ENCODE peak calls at places on chromosomes 11 and 22, in four cellular contexts. X is heart left ventricle, V is astrocyte of the spinal cord, I is fibroblast of lung. W is an unnamed sample.

GRCh38 chr22:27370281-27370680 is 431.3 kb downstream of the MN1 start:
- DNase-seq in X (no peak), V (no peak), I (no peak), W (no peak)

GRCh38 chr11:85590848-85591483 is 36.2 kb downstream of the DLG2 start:
- DNase-seq in X (no peak), V (peak; percentile 31), I (peak; percentile 40), W (peak; percentile 38)

GRCh38 chr11:8081591-8082021 is 595 bp downstream of the TUB start:
- DNase-seq in X (no peak), V (no peak), I (peak; percentile 16), W (no peak)

GRCh38 chr22:30224161-30224857 is 22.2 kb downstream of the LIF start:
- DNase-seq in X (no peak), V (peak; percentile 43), I (peak; percentile 72), W (no peak)

GRCh38 chr11:130308925-130309324 is 5.8 kb downstream of the ZBTB44 start:
- DNase-seq in X (no peak), V (no peak), I (no peak), W (peak; percentile 26)

GRCh38 chr22:33906954-33907353 is 13.3 kb downstream of the LARGE1 start:
- DNase-seq in X (no peak), V (no peak), I (no peak), W (no peak)

GRCh38 chr22:18070556-18071306 is 7.1 kb upstream of the PEX26 start:
- DNase-seq in X (no peak), V (no peak), I (no peak), W (no peak)

GRCh38 chr11:17588721-17589120 is 41.7 kb downstream of the OTOG start:
- DNase-seq in X (no peak), V (no peak), I (no peak), W (no peak)

GRCh38 chr11:19493446-19493845 is 219.2 kb upstream of the NAV2 start:
- DNase-seq in X (no peak), V (no peak), I (no peak), W (no peak)

GRCh38 chr22:17924735-17925727 is 99.3 kb downstream of the MICAL3 start:
- DNase-seq in X (no peak), V (no peak), I (no peak), W (peak; percentile 39)

GRCh38 chr11:63979426-63979825 is 5.0 kb downstream of the COX8A start:
- DNase-seq in X (no peak), V (no peak), I (no peak), W (no peak)
- TF ChIP-seq CTCF in X (no peak), V (no peak), I (no peak), W (no peak)

DNA sequence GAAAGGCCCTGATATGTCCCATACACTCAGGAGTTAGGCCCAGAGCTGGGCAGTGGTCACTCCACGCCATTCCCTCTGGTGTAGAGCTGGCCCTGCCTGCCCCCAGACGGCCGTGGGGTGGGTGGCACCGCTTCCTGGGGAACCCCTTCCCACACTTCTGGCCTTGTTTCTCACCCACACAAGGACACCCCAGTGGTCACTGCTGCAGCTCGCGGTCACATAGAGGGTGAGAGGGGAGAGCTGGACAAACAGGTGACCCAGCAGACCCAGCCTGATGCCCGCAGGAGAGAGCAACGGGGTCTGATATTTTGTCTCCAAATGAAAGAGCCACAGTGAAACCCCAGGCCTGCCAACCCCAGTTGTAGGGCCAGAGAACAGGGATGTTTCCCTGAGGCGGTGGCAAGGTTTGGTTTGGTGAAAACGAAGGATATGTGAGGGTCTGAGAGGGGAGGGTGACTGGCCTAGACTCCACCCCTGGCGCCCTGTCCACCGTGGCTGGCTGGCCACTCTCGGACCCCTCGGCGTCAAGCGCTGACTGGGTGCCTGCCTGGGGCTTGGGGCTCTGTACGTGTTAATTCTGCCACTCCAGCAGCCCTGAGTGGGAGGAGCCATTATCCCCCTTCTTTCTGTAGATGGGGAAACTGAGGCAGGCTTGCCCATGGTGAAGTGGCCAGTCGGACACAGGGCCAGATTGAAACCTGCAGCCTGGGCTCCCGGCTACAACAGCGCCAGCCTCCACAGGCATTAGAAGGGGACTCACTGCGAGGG is 71.0 kb upstream of the PPARA start:
- DNase-seq in X (peak; percentile 38), V (no peak), I (peak; percentile 46), W (no peak)
- H3K4me3 ChIP-seq in X (peak overlapping the region; percentile 94), V (peak overlapping the region; percentile 86), I (peak overlapping the region; percentile 84), W (no peak overlapping the region)

GRCh38 chr22:50602338-50602700 is 1.7 kb downstream of the MAPK8IP2 start:
- DNase-seq in X (no peak), V (no peak), I (no peak), W (no peak)
- TF ChIP-seq CTCF in X (no peak), V (no peak), I (no peak), W (no peak)

GRCh38 chr11:103703954-103704353 is 332.5 kb upstream of the DDI1 start:
- DNase-seq in X (no peak), V (no peak), I (no peak), W (no peak)

GRCh38 chr11:103703437-103703836 is 333.0 kb upstream of the DDI1 start:
- DNase-seq in X (no peak), V (no peak), I (no peak), W (no peak)

GRCh38 chr11:103699216-103699615 is 337.2 kb upstream of the DDI1 start:
- DNase-seq in X (no peak), V (peak; percentile 10), I (peak; percentile 21), W (no peak)

GRCh38 chr11:103699656-103700055 is 336.8 kb upstream of the DDI1 start:
- DNase-seq in X (no peak), V (no peak), I (no peak), W (no peak)

GRCh38 chr11:103700605-103701004 is 335.8 kb upstream of the DDI1 start:
- DNase-seq in X (no peak), V (peak; percentile 31), I (peak; percentile 83), W (peak; percentile 86)
- H3K4me3 ChIP-seq in X (no peak overlapping the region), V (no peak overlapping the region), I (no peak overlapping the region), W (no peak overlapping the region)

GRCh38 chr22:32389685-32390084 is 22.4 kb downstream of the RTCB start:
- DNase-seq in X (no peak), V (peak; percentile 15), I (no peak), W (peak; percentile 38)
- TF ChIP-seq CTCF in X (peak; percentile 13), V (peak; percentile 65), I (peak; percentile 47), W (peak; percentile 54)

GRCh38 chr11:73343076-73343833 is 32.9 kb upstream of the RELT start:
- DNase-seq in X (no peak), V (no peak), I (no peak), W (no peak)
- H3K4me3 ChIP-seq in X (peak overlapping the region; percentile 43), V (no peak overlapping the region), I (peak overlapping the region; percentile 10), W (no peak overlapping the region)

GRCh38 chr11:96050435-96051182 is 126.7 kb upstream of the MTMR2 start:
- DNase-seq in X (no peak), V (peak; percentile 61), I (peak; percentile 81), W (peak; percentile 89)
- TF ChIP-seq CTCF in X (no peak), V (peak; percentile 5), I (peak; percentile 29), W (peak; percentile 19)

GRCh38 chr11:122559734-122560382 is 95.7 kb upstream of the UBASH3B start:
- DNase-seq in X (no peak), V (no peak), I (no peak), W (no peak)

GRCh38 chr11:122556605-122557004 is 98.9 kb upstream of the UBASH3B start:
- DNase-seq in X (no peak), V (no peak), I (no peak), W (no peak)
- H3K4me3 ChIP-seq in X (peak overlapping the region; percentile 32), V (no peak overlapping the region), I (no peak overlapping the region), W (no peak overlapping the region)

DNA sequence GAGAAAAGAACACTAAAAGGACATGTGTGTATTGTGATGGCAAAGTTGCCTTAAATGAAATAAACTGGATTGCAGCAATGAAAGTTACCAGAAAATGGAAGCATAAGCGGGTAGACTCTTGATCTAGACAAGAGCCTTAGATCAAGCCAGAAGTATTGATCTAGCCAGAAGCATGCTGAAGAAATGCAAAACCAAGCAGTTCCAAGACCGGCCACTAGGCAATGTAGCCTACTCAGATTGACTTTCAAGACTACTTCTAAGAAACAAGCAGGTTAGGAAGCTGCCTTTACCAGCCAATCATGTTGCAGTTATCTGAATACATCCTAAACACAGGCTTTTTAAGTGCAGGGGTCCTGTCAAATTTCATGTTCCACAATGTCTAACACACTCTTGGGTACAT is 54.6 kb downstream of the KCNA4 start:
- DNase-seq in X (no peak), V (no peak), I (no peak), W (peak; percentile 3)
- TF ChIP-seq CTCF in X (no peak), V (no peak), I (no peak), W (peak; percentile 43)